ENCODE peak calls at places on chromosomes 6 and 20, in five cellular contexts. One of them, this sample, is unnamed.

GRCh38 chr20:57747889-57748456 is 38.2 kb upstream of the PMEPA1 start:
- DNase-seq in Caco-2: no peak
- DNase-seq in nucleus accumbens: no peak
- DNase-seq in stimulated activated CD8-positive, alpha-beta memory T cell treated with anti-CD3 and anti-CD28 coated beads, Interleukin-7, amount 100 ng/mL, for 24 hours: no peak
- DNase-seq in EL: no peak
- DNase-seq in this sample: no peak

GRCh38 chr6:170024940-170025339 is 265.9 kb downstream of the DLL1 start:
- DNase-seq in stimulated activated CD8-positive, alpha-beta memory T cell treated with anti-CD3 and anti-CD28 coated beads, Interleukin-7, amount 100 ng/mL, for 24 hours: no peak
- DNase-seq in Caco-2: no peak
- DNase-seq in nucleus accumbens: no peak
- DNase-seq in EL: peak
- DNase-seq in this sample: no peak

GRCh38 chr6:116840091-116840490 is 11.2 kb upstream of the GPRC6A start:
- DNase-seq in nucleus accumbens: no peak
- DNase-seq in stimulated activated CD8-positive, alpha-beta memory T cell treated with anti-CD3 and anti-CD28 coated beads, Interleukin-7, amount 100 ng/mL, for 24 hours: no peak
- DNase-seq in EL: peak
- DNase-seq in Caco-2: no peak
- DNase-seq in this sample: no peak

GRCh38 chr6:85498596-85499258 is 48.8 kb downstream of the NT5E start:
- DNase-seq in Caco-2: no peak
- DNase-seq in nucleus accumbens: no peak
- DNase-seq in stimulated activated CD8-positive, alpha-beta memory T cell treated with anti-CD3 and anti-CD28 coated beads, Interleukin-7, amount 100 ng/mL, for 24 hours: no peak
- DNase-seq in EL: peak
- DNase-seq in this sample: no peak

GRCh38 chr20:36802326-36803223 is 29.0 kb upstream of the DSN1 start:
- DNase-seq in stimulated activated CD8-positive, alpha-beta memory T cell treated with anti-CD3 and anti-CD28 coated beads, Interleukin-7, amount 100 ng/mL, for 24 hours: no peak
- DNase-seq in EL: peak
- DNase-seq in Caco-2: no peak
- DNase-seq in nucleus accumbens: no peak
- DNase-seq in this sample: no peak

GRCh38 chr20:38804682-38805501 is 605 bp upstream of the PPP1R16B start:
- DNase-seq in Caco-2: peak
- DNase-seq in nucleus accumbens: no peak
- DNase-seq in stimulated activated CD8-positive, alpha-beta memory T cell treated with anti-CD3 and anti-CD28 coated beads, Interleukin-7, amount 100 ng/mL, for 24 hours: peak
- DNase-seq in EL: no peak
- DNase-seq in this sample: no peak

GRCh38 chr6:35497571-35498406 is 910 bp upstream of the TEAD3 start:
- DNase-seq in Caco-2: peak
- DNase-seq in EL: peak
- DNase-seq in nucleus accumbens: no peak
- DNase-seq in stimulated activated CD8-positive, alpha-beta memory T cell treated with anti-CD3 and anti-CD28 coated beads, Interleukin-7, amount 100 ng/mL, for 24 hours: no peak
- DNase-seq in this sample: no peak

GRCh38 chr20:1945134-1945618 is 48.7 kb downstream of the PDYN start:
- DNase-seq in Caco-2: no peak
- DNase-seq in nucleus accumbens: no peak
- DNase-seq in stimulated activated CD8-positive, alpha-beta memory T cell treated with anti-CD3 and anti-CD28 coated beads, Interleukin-7, amount 100 ng/mL, for 24 hours: no peak
- DNase-seq in EL: no peak
- DNase-seq in this sample: peak

GRCh38 chr20:33668087-33668790 is 1.5 kb downstream of the ACTL10 start:
- DNase-seq in nucleus accumbens: no peak
- DNase-seq in stimulated activated CD8-positive, alpha-beta memory T cell treated with anti-CD3 and anti-CD28 coated beads, Interleukin-7, amount 100 ng/mL, for 24 hours: peak
- DNase-seq in EL: no peak
- DNase-seq in Caco-2: peak
- DNase-seq in this sample: no peak

GRCh38 chr6:52909531-52909930 is at the start of gene GSTA3:
- DNase-seq in Caco-2: no peak
- DNase-seq in nucleus accumbens: no peak
- DNase-seq in stimulated activated CD8-positive, alpha-beta memory T cell treated with anti-CD3 and anti-CD28 coated beads, Interleukin-7, amount 100 ng/mL, for 24 hours: no peak
- DNase-seq in EL: no peak
- DNase-seq in this sample: no peak

GRCh38 chr6:144479991-144480390 is 194.9 kb downstream of the UTRN start:
- DNase-seq in Caco-2: no peak
- DNase-seq in stimulated activated CD8-positive, alpha-beta memory T cell treated with anti-CD3 and anti-CD28 coated beads, Interleukin-7, amount 100 ng/mL, for 24 hours: no peak
- DNase-seq in nucleus accumbens: no peak
- DNase-seq in EL: no peak
- DNase-seq in this sample: no peak

GRCh38 chr6:159633196-159633595 is 59.8 kb downstream of the SOD2 start:
- DNase-seq in stimulated activated CD8-positive, alpha-beta memory T cell treated with anti-CD3 and anti-CD28 coated beads, Interleukin-7, amount 100 ng/mL, for 24 hours: no peak
- DNase-seq in nucleus accumbens: no peak
- DNase-seq in EL: peak
- DNase-seq in Caco-2: no peak
- DNase-seq in this sample: no peak

GRCh38 chr6:570812-571211 is 86.1 kb downstream of the HUS1B start:
- DNase-seq in EL: no peak
- DNase-seq in stimulated activated CD8-positive, alpha-beta memory T cell treated with anti-CD3 and anti-CD28 coated beads, Interleukin-7, amount 100 ng/mL, for 24 hours: no peak
- DNase-seq in Caco-2: no peak
- DNase-seq in nucleus accumbens: no peak
- DNase-seq in this sample: no peak

GRCh38 chr20:55583036-55583435 is 422.3 kb downstream of the CBLN4 start:
- DNase-seq in EL: no peak
- DNase-seq in nucleus accumbens: no peak
- DNase-seq in Caco-2: no peak
- DNase-seq in stimulated activated CD8-positive, alpha-beta memory T cell treated with anti-CD3 and anti-CD28 coated beads, Interleukin-7, amount 100 ng/mL, for 24 hours: no peak
- DNase-seq in this sample: no peak

GRCh38 chr20:61192254-61192950 is 59.7 kb upstream of the CDH4 start:
- DNase-seq in EL: no peak
- DNase-seq in nucleus accumbens: no peak
- DNase-seq in stimulated activated CD8-positive, alpha-beta memory T cell treated with anti-CD3 and anti-CD28 coated beads, Interleukin-7, amount 100 ng/mL, for 24 hours: no peak
- DNase-seq in Caco-2: no peak
- DNase-seq in this sample: no peak

GRCh38 chr6:30768634-30769087 is 24.3 kb upstream of the IER3 start:
- DNase-seq in Caco-2: no peak
- DNase-seq in stimulated activated CD8-positive, alpha-beta memory T cell treated with anti-CD3 and anti-CD28 coated beads, Interleukin-7, amount 100 ng/mL, for 24 hours: no peak
- DNase-seq in EL: no peak
- DNase-seq in nucleus accumbens: no peak
- DNase-seq in this sample: no peak

GRCh38 chr6:21555197-21555596 is 38.4 kb upstream of the SOX4 start:
- DNase-seq in Caco-2: no peak
- DNase-seq in EL: no peak
- DNase-seq in nucleus accumbens: no peak
- DNase-seq in stimulated activated CD8-positive, alpha-beta memory T cell treated with anti-CD3 and anti-CD28 coated beads, Interleukin-7, amount 100 ng/mL, for 24 hours: no peak
- DNase-seq in this sample: no peak

GRCh38 chr20:57751411-57751810 is 41.6 kb upstream of the PMEPA1 start:
- DNase-seq in Caco-2: no peak
- DNase-seq in EL: no peak
- DNase-seq in nucleus accumbens: no peak
- DNase-seq in stimulated activated CD8-positive, alpha-beta memory T cell treated with anti-CD3 and anti-CD28 coated beads, Interleukin-7, amount 100 ng/mL, for 24 hours: no peak
- DNase-seq in this sample: no peak

GRCh38 chr6:105941616-105942412 is 144.3 kb upstream of the PRDM1 start:
- DNase-seq in nucleus accumbens: no peak
- DNase-seq in Caco-2: no peak
- DNase-seq in EL: no peak
- DNase-seq in stimulated activated CD8-positive, alpha-beta memory T cell treated with anti-CD3 and anti-CD28 coated beads, Interleukin-7, amount 100 ng/mL, for 24 hours: no peak
- DNase-seq in this sample: no peak

GRCh38 chr20:17626217-17627007 is 55.6 kb downstream of the RRBP1 start:
- DNase-seq in Caco-2: no peak
- DNase-seq in EL: no peak
- DNase-seq in stimulated activated CD8-positive, alpha-beta memory T cell treated with anti-CD3 and anti-CD28 coated beads, Interleukin-7, amount 100 ng/mL, for 24 hours: no peak
- DNase-seq in nucleus accumbens: no peak
- DNase-seq in this sample: no peak

GRCh38 chr20:34791289-34792020 is 34.0 kb downstream of the NCOA6 start:
- DNase-seq in Caco-2: no peak
- DNase-seq in nucleus accumbens: no peak
- DNase-seq in stimulated activated CD8-positive, alpha-beta memory T cell treated with anti-CD3 and anti-CD28 coated beads, Interleukin-7, amount 100 ng/mL, for 24 hours: no peak
- DNase-seq in EL: peak
- DNase-seq in this sample: no peak

GRCh38 chr6:57302477-57302876 is 15.0 kb upstream of the PRIM2 start:
- DNase-seq in stimulated activated CD8-positive, alpha-beta memory T cell treated with anti-CD3 and anti-CD28 coated beads, Interleukin-7, amount 100 ng/mL, for 24 hours: no peak
- DNase-seq in Caco-2: no peak
- DNase-seq in nucleus accumbens: no peak
- DNase-seq in EL: no peak
- DNase-seq in this sample: no peak

GRCh38 chr6:150686566-150686965 is 86.9 kb downstream of the PLEKHG1 start:
- DNase-seq in stimulated activated CD8-positive, alpha-beta memory T cell treated with anti-CD3 and anti-CD28 coated beads, Interleukin-7, amount 100 ng/mL, for 24 hours: no peak
- DNase-seq in EL: no peak
- DNase-seq in Caco-2: peak
- DNase-seq in nucleus accumbens: no peak
- DNase-seq in this sample: no peak

GRCh38 chr6:53898026-53898795 is 103.4 kb downstream of the LRRC1 start:
- DNase-seq in EL: peak
- DNase-seq in stimulated activated CD8-positive, alpha-beta memory T cell treated with anti-CD3 and anti-CD28 coated beads, Interleukin-7, amount 100 ng/mL, for 24 hours: no peak
- DNase-seq in nucleus accumbens: no peak
- DNase-seq in Caco-2: no peak
- DNase-seq in this sample: no peak

GRCh38 chr6:25017932-25018581 is 82.3 kb upstream of the RIPOR2 start:
- DNase-seq in nucleus accumbens: no peak
- DNase-seq in stimulated activated CD8-positive, alpha-beta memory T cell treated with anti-CD3 and anti-CD28 coated beads, Interleukin-7, amount 100 ng/mL, for 24 hours: peak
- DNase-seq in Caco-2: no peak
- DNase-seq in EL: peak
- DNase-seq in this sample: no peak

GRCh38 chr6:116624036-116624805 is 7.9 kb downstream of the RSPH4A start:
- DNase-seq in Caco-2: no peak
- DNase-seq in stimulated activated CD8-positive, alpha-beta memory T cell treated with anti-CD3 and anti-CD28 coated beads, Interleukin-7, amount 100 ng/mL, for 24 hours: no peak
- DNase-seq in nucleus accumbens: no peak
- DNase-seq in EL: no peak
- DNase-seq in this sample: no peak

GRCh38 chr6:80636689-80637088 is 530.2 kb downstream of the BCKDHB start:
- DNase-seq in EL: peak
- DNase-seq in Caco-2: no peak
- DNase-seq in stimulated activated CD8-positive, alpha-beta memory T cell treated with anti-CD3 and anti-CD28 coated beads, Interleukin-7, amount 100 ng/mL, for 24 hours: no peak
- DNase-seq in nucleus accumbens: no peak
- DNase-seq in this sample: no peak

GRCh38 chr6:84685983-84686584 is 78.3 kb downstream of the TBX18 start:
- DNase-seq in stimulated activated CD8-positive, alpha-beta memory T cell treated with anti-CD3 and anti-CD28 coated beads, Interleukin-7, amount 100 ng/mL, for 24 hours: no peak
- DNase-seq in EL: peak
- DNase-seq in nucleus accumbens: no peak
- DNase-seq in Caco-2: no peak
- DNase-seq in this sample: no peak

GRCh38 chr6:109091314-109092009 is 3.2 kb downstream of the SESN1 start:
- DNase-seq in stimulated activated CD8-positive, alpha-beta memory T cell treated with anti-CD3 and anti-CD28 coated beads, Interleukin-7, amount 100 ng/mL, for 24 hours: no peak
- DNase-seq in nucleus accumbens: no peak
- DNase-seq in Caco-2: no peak
- DNase-seq in EL: no peak
- DNase-seq in this sample: no peak

This sample was measured in hippocampal formation.